ENCODE peak calls at places on chromosomes 16 and 17, in seven cellular contexts. F, X, R, Z, W, K and H are unnamed samples.

GRCh38 chr17:75475851-75476250 is 19.4 kb downstream of the TMEM94 start:
- DNase-seq in F (peak), W (no peak), K (no peak), Z (no peak), X (no peak), R (no peak), H (no peak)

GRCh38 chr16:66189951-66190350 is 176.5 kb upstream of the CDH5 start:
- DNase-seq in Z (peak), W (no peak), R (no peak), F (no peak), K (peak), X (peak), H (no peak)

GRCh38 chr17:18246880-18247612 is 11.5 kb downstream of the FLII start:
- DNase-seq in X (peak), Z (peak), K (no peak), F (peak), W (peak), R (no peak), H (no peak)

GRCh38 chr17:55770220-55770870 is 19.5 kb downstream of the PCTP start:
- DNase-seq in W (no peak), Z (no peak), F (no peak), K (peak), X (peak), R (no peak), H (peak)

GRCh38 chr17:3695723-3696411 is at the start of gene P2RX5:
- DNase-seq in R (no peak), X (peak), K (no peak), Z (no peak), W (no peak), F (no peak), H (no peak)

GRCh38 chr17:82804442-82805191 is 35.2 kb downstream of the ZNF750 start:
- DNase-seq in W (peak), X (no peak), Z (no peak), R (no peak), K (no peak), F (peak), H (no peak)

GRCh38 chr16:13120557-13120956 is 219.2 kb downstream of the SHISA9 start:
- DNase-seq in F (no peak), K (no peak), Z (no peak), W (no peak), X (no peak), R (no peak), H (no peak)

GRCh38 chr16:54933281-54934150 is 2.9 kb downstream of the IRX5 start:
- DNase-seq in F (no peak), Z (no peak), K (no peak), W (no peak), R (no peak), X (no peak), H (no peak)

GRCh38 chr17:79789943-79790804 is 6.7 kb downstream of the CBX8 start:
- DNase-seq in F (no peak), R (no peak), X (peak), K (no peak), W (no peak), Z (no peak), H (no peak)

GRCh38 chr16:47851026-47851610 is 304.7 kb downstream of the ABCC12 start:
- DNase-seq in F (no peak), W (no peak), X (no peak), K (no peak), Z (no peak), R (no peak), H (no peak)

GRCh38 chr17:74972107-74972972 is at the start of gene HID1:
- DNase-seq in K (no peak), W (no peak), F (peak), X (peak), R (peak), Z (no peak), H (no peak)

GRCh38 chr16:47881574-47881973 is 274.2 kb downstream of the ABCC12 start:
- DNase-seq in Z (no peak), F (no peak), W (no peak), X (no peak), R (no peak), K (no peak), H (no peak)

GRCh38 chr17:7710341-7710740 is 5.3 kb downstream of the EFNB3 start:
- DNase-seq in F (no peak), Z (no peak), K (no peak), W (no peak), X (no peak), R (no peak), H (no peak)

GRCh38 chr16:66549284-66550131 is at the start of gene TK2:
- DNase-seq in W (peak), F (peak), R (peak), Z (peak), K (no peak), X (peak), H (no peak)

GRCh38 chr17:74833501-74834361 is 26.0 kb downstream of the GRIN2C start:
- DNase-seq in F (no peak), R (no peak), Z (no peak), X (peak), K (peak), W (no peak), H (no peak)

GRCh38 chr16:539901-540530 is 12.5 kb downstream of the CAPN15 start:
- DNase-seq in X (peak), K (peak), W (no peak), Z (peak), R (no peak), F (no peak), H (no peak)

GRCh38 chr17:38533706-38534497 is 71.8 kb downstream of the SRCIN1 start:
- DNase-seq in X (no peak), K (no peak), Z (no peak), R (no peak), F (no peak), W (no peak), H (no peak)

GRCh38 chr16:27085182-27085581 is 18.5 kb downstream of the C16orf82 start:
- DNase-seq in Z (no peak), K (no peak), F (no peak), W (no peak), R (no peak), X (no peak), H (no peak)

GRCh38 chr17:72118588-72119279 is 2.1 kb upstream of the SOX9 start:
- DNase-seq in R (no peak), W (no peak), K (peak), X (peak), F (peak), Z (peak), H (peak)

GRCh38 chr17:66711936-66712335 is 123.0 kb upstream of the CACNG5 start:
- DNase-seq in R (no peak), X (no peak), K (no peak), Z (no peak), W (no peak), F (no peak), H (no peak)

GRCh38 chr17:44121997-44122824 is 1.2 kb downstream of the HDAC5 start:
- DNase-seq in X (no peak), F (no peak), K (no peak), W (no peak), R (no peak), Z (no peak), H (no peak)

GRCh38 chr17:13120864-13121263 is 103.0 kb upstream of the ELAC2 start:
- DNase-seq in W (no peak), R (no peak), Z (no peak), F (no peak), X (no peak), K (no peak), H (no peak)

GRCh38 chr16:65740716-65741115 is 618.9 kb upstream of the CDH11 start:
- DNase-seq in F (no peak), Z (no peak), X (peak), K (no peak), W (no peak), R (no peak), H (no peak)

GRCh38 chr17:57086069-57086930 is 1.3 kb downstream of the AKAP1 start:
- DNase-seq in X (peak), Z (peak), K (peak), F (no peak), R (no peak), W (no peak), H (no peak)